ENCODE peak calls at places on chromosomes 5 and 9, in four cellular contexts. X, N, Q and M are unnamed samples.

GRCh38 chr5:180109920-180110319 is 38.4 kb upstream of the RNF130 start:
- DNase-seq in X (no peak), Q (no peak), N (no peak), M (no peak)

GRCh38 chr9:137756045-137756744 is 121.4 kb upstream of the CACNA1B start:
- DNase-seq in Q (no peak), N (no peak), X (no peak), M (no peak)

GRCh38 chr5:1914471-1914870 is 31.7 kb upstream of the IRX4 start:
- DNase-seq in X (no peak), N (no peak), Q (no peak), M (no peak)

GRCh38 chr9:137313326-137313920 is 11.4 kb upstream of the NRARP start:
- DNase-seq in X (no peak), N (no peak), Q (peak), M (no peak)

GRCh38 chr9:107127608-107128007 is 155.5 kb upstream of the RAD23B start:
- DNase-seq in N (no peak), X (no peak), Q (no peak), M (no peak)

GRCh38 chr9:72485821-72486605 is 35.4 kb upstream of the TMC1 start:
- DNase-seq in Q (no peak), N (peak), X (no peak), M (peak)

GRCh38 chr5:76790632-76791290 is 28.1 kb upstream of the F2RL1 start:
- DNase-seq in Q (no peak), X (peak), N (peak), M (no peak)

GRCh38 chr5:132788990-132789886 is 12.2 kb upstream of the SEPTIN8 start:
- DNase-seq in X (no peak), N (no peak), Q (no peak), M (no peak)

GRCh38 chr5:76714771-76715483 is 999 bp upstream of the F2R start:
- DNase-seq in N (peak), Q (no peak), X (peak), M (no peak)

GRCh38 chr9:7097785-7098420 is 340.1 kb downstream of the KDM4C start:
- DNase-seq in N (peak), X (no peak), Q (no peak), M (no peak)

GRCh38 chr5:109454726-109455505 is 45.1 kb upstream of the PJA2 start:
- DNase-seq in N (peak), Q (no peak), X (no peak), M (no peak)

GRCh38 chr5:90293931-90294330 is 115.6 kb downstream of the CETN3 start:
- DNase-seq in X (no peak), N (peak), Q (no peak), M (no peak)

GRCh38 chr5:437281-437771 is 5.7 kb upstream of the EXOC3 start:
- DNase-seq in N (no peak), X (no peak), Q (no peak), M (no peak)

GRCh38 chr9:94861589-94862241 is 135.2 kb downstream of the AOPEP start:
- DNase-seq in Q (no peak), N (peak), X (no peak), M (no peak)

GRCh38 chr5:35213608-35214007 is 16.7 kb downstream of the PRLR start:
- DNase-seq in N (peak), Q (no peak), X (no peak), M (no peak)

GRCh38 chr9:135989157-135989556 is 28.0 kb upstream of the UBAC1 start:
- DNase-seq in X (no peak), Q (no peak), N (no peak), M (no peak)

GRCh38 chr9:34603610-34604231 is 8.2 kb downstream of the RPP25L start:
- DNase-seq in X (peak), N (peak), Q (no peak), M (peak)

GRCh38 chr5:150078802-150079654 is 7.3 kb downstream of the CSF1R start:
- DNase-seq in Q (no peak), N (peak), X (no peak), M (no peak)

GRCh38 chr5:16568875-16569580 is 47.8 kb downstream of the RETREG1 start:
- DNase-seq in N (no peak), Q (no peak), X (no peak), M (peak)

GRCh38 chr5:127561254-127561653 is 43.8 kb downstream of the PRRC1 start:
- DNase-seq in X (no peak), Q (no peak), N (peak), M (no peak)

GRCh38 chr5:132222649-132223038 is 5.0 kb downstream of the P4HA2 start:
- DNase-seq in N (no peak), X (no peak), Q (no peak), M (no peak)

GRCh38 chr9:101566904-101567724 is 27.7 kb downstream of the PPP3R2 start:
- DNase-seq in X (no peak), N (peak), Q (no peak), M (no peak)

GRCh38 chr5:103216137-103216536 is 42.4 kb upstream of the MACIR start:
- DNase-seq in Q (no peak), X (no peak), N (no peak), M (no peak)

GRCh38 chr9:123695391-123695790 is 234.5 kb downstream of the DENND1A start:
- DNase-seq in X (no peak), N (peak), Q (no peak), M (no peak)

GRCh38 chr5:169202969-169203368 is 98.0 kb downstream of the SLIT3 start:
- DNase-seq in X (no peak), Q (no peak), N (peak), M (no peak)

GRCh38 chr5:39080597-39081204 is 6.5 kb upstream of the RICTOR start:
- DNase-seq in N (peak), X (no peak), Q (no peak), M (peak)

GRCh38 chr9:7777776-7778175 is 21.8 kb downstream of the DMAC1 start:
- DNase-seq in N (no peak), Q (no peak), X (no peak), M (no peak)

GRCh38 chr9:130128251-130128650 is 44.0 kb upstream of the NCS1 start:
- DNase-seq in X (peak), Q (no peak), N (no peak), M (no peak)